ENCODE peak calls at places on chromosomes 5 and 9, in seven cellular contexts. M, F, G, N, K, B and J are unnamed samples.

GRCh38 chr9:36566813-36567217 is 5.9 kb upstream of the MELK start:
- DNase-seq in M (peak), F (peak), G (no peak), N (peak), K (peak), B (no peak), J (no peak)

GRCh38 chr5:159021360-159022177 is 78.1 kb downstream of the EBF1 start:
- DNase-seq in M (peak), F (no peak), G (no peak), N (no peak), K (peak), B (no peak), J (no peak)

GRCh38 chr9:136903041-136903554 is 16.8 kb downstream of the TRAF2 start:
- DNase-seq in M (no peak), F (peak), G (no peak), N (no peak), K (no peak), B (no peak), J (no peak)

GRCh38 chr5:79074641-79075040 is 5.1 kb downstream of the BHMT2 start:
- DNase-seq in M (peak), F (no peak), G (no peak), N (no peak), K (peak), B (no peak), J (no peak)

GRCh38 chr5:132489051-132489770 is 1.4 kb downstream of the IRF1 start:
- DNase-seq in M (no peak), F (peak), G (peak), N (peak), K (no peak), B (no peak), J (peak)

GRCh38 chr5:141574122-141574510 is 44.7 kb downstream of the DIAPH1 start:
- DNase-seq in M (no peak), F (no peak), G (no peak), N (no peak), K (peak), B (no peak), J (no peak)

GRCh38 chr5:154209591-154210081 is 19.1 kb downstream of the GALNT10 start:
- DNase-seq in M (peak), F (no peak), G (no peak), N (no peak), K (no peak), B (no peak), J (no peak)

GRCh38 chr5:44646016-44646415 is 162.7 kb upstream of the MRPS30 start:
- DNase-seq in M (no peak), F (no peak), G (no peak), N (no peak), K (no peak), B (no peak), J (no peak)

GRCh38 chr9:114995681-114996221 is 65.4 kb upstream of the TNFSF8 start:
- DNase-seq in M (no peak), F (peak), G (no peak), N (no peak), K (no peak), B (no peak), J (no peak)

GRCh38 chr9:14021871-14022525 is 291.9 kb downstream of the NFIB start:
- DNase-seq in M (peak), F (no peak), G (no peak), N (no peak), K (peak), B (no peak), J (no peak)

GRCh38 chr5:65391591-65391990 is 90.1 kb downstream of the ADAMTS6 start:
- DNase-seq in M (peak), F (no peak), G (no peak), N (no peak), K (peak), B (no peak), J (no peak)

GRCh38 chr5:169408735-169409134 is 107.8 kb upstream of the SLIT3 start:
- DNase-seq in M (peak), F (no peak), G (no peak), N (no peak), K (peak), B (no peak), J (no peak)

GRCh38 chr9:136925414-136926153 is 19.0 kb downstream of the FBXW5 start:
- DNase-seq in M (no peak), F (no peak), G (no peak), N (no peak), K (no peak), B (no peak), J (no peak)

GRCh38 chr9:115730396-115730795 is 423.2 kb upstream of the PAPPA start:
- DNase-seq in M (peak), F (no peak), G (no peak), N (no peak), K (peak), B (no peak), J (no peak)